ENCODE peak calls at places on chromosomes 3 and 15, in four cellular contexts. Y is lower leg skin, F is endodermal cell, O is IMR-90. Z is an unnamed sample.

GRCh38 chr3:114033721-114034120 is 22.6 kb downstream of the CCDC191 start:
- DNase-seq in O (no peak), F (no peak), Y (no peak), Z (no peak)

GRCh38 chr3:74377701-74378100 is 236.8 kb downstream of the CNTN3 start:
- DNase-seq in O (no peak), F (no peak), Y (no peak), Z (no peak)

GRCh38 chr15:64772964-64773363 is 2.4 kb downstream of the RBPMS2 start:
- DNase-seq in O (no peak), F (peak), Y (no peak), Z (no peak)

GRCh38 chr3:20043825-20044224 is 3.6 kb downstream of the KAT2B start:
- DNase-seq in F (no peak), Y (no peak), O (no peak), Z (no peak)

GRCh38 chr3:52721002-52721741 is 15.3 kb downstream of the SPCS1 start:
- DNase-seq in F (peak), O (no peak), Y (no peak), Z (peak)

GRCh38 chr3:27166888-27167287 is 202.3 kb downstream of the NEK10 start:
- DNase-seq in O (peak), F (no peak), Y (no peak), Z (no peak)

GRCh38 chr3:105353485-105354161 is 13.1 kb upstream of the ALCAM start:
- DNase-seq in Y (peak), F (peak), O (peak), Z (no peak)

GRCh38 chr3:55469957-55470526 is 17.1 kb downstream of the WNT5A start:
- DNase-seq in F (no peak), Y (no peak), O (no peak), Z (no peak)

GRCh38 chr15:64697911-64698369 is 77.4 kb downstream of the RBPMS2 start:
- DNase-seq in O (peak), Y (no peak), F (no peak), Z (no peak)

GRCh38 chr3:61015840-61016239 is 235.4 kb downstream of the FHIT start:
- DNase-seq in F (no peak), Y (no peak), O (no peak), Z (no peak)

GRCh38 chr3:63344676-63345075 is 66.6 kb downstream of the SYNPR start:
- DNase-seq in Y (no peak), O (no peak), F (peak), Z (no peak)

GRCh38 chr3:40465111-40465407 is 7.9 kb downstream of the RPL14 start:
- DNase-seq in Y (no peak), F (no peak), O (no peak), Z (no peak)

GRCh38 chr3:8712045-8712870 is 21.3 kb upstream of the CAV3 start:
- DNase-seq in F (no peak), O (peak), Y (no peak), Z (no peak)

GRCh38 chr3:129211345-129211744 is 27.6 kb upstream of the CNBP start:
- DNase-seq in O (no peak), F (no peak), Y (no peak), Z (no peak)

GRCh38 chr3:183210862-183211341 is 42.2 kb upstream of the B3GNT5 start:
- DNase-seq in O (no peak), Y (no peak), F (no peak), Z (no peak)

GRCh38 chr3:143998266-143998665 is 26.6 kb downstream of the DIPK2A start:
- DNase-seq in F (no peak), Y (no peak), O (peak), Z (no peak)

GRCh38 chr3:171351676-171352075 is 108.5 kb downstream of the TNIK start:
- DNase-seq in O (peak), Y (no peak), F (no peak), Z (no peak)

GRCh38 chr15:56227315-56227714 is 16.4 kb downstream of the RFX7 start:
- DNase-seq in F (no peak), O (no peak), Y (no peak), Z (no peak)

GRCh38 chr3:23999012-23999641 is 54.0 kb downstream of the NR1D2 start:
- DNase-seq in O (peak), F (peak), Y (peak), Z (no peak)

GRCh38 chr3:110758208-110758607 is 313.4 kb upstream of the NECTIN3 start:
- DNase-seq in F (no peak), O (peak), Y (no peak), Z (no peak)

GRCh38 chr15:73941871-73942635 is 15.8 kb downstream of the LOXL1 start:
- DNase-seq in Y (no peak), F (no peak), O (no peak), Z (no peak)

GRCh38 chr3:58387650-58388546 is 45.7 kb downstream of the PDHB start:
- DNase-seq in F (no peak), O (no peak), Y (no peak), Z (no peak)

GRCh38 chr3:97885931-97886824 is 64.4 kb downstream of the CRYBG3 start:
- DNase-seq in O (no peak), Y (no peak), F (no peak), Z (no peak)

GRCh38 chr3:155807823-155808222 is 1.7 kb upstream of the C3orf33 start:
- DNase-seq in F (no peak), Y (no peak), O (peak), Z (no peak)

GRCh38 chr3:123586131-123586530 is 1.3 kb upstream of the HACD2 start:
- DNase-seq in F (peak), Y (no peak), O (no peak), Z (no peak)

GRCh38 chr15:74664028-74664616 is 31.7 kb downstream of the EDC3 start:
- DNase-seq in O (peak), F (no peak), Y (no peak), Z (no peak)

GRCh38 chr15:26641144-26641543 is 131.7 kb downstream of the GABRB3 start:
- DNase-seq in Y (no peak), O (no peak), F (peak), Z (no peak)

GRCh38 chr15:71220828-71221227 is 105.6 kb downstream of the THSD4 start:
- DNase-seq in Y (peak), O (no peak), F (no peak), Z (no peak)

GRCh38 chr15:28101201-28101600 is 2.1 kb upstream of the OCA2 start:
- DNase-seq in F (peak), Y (peak), O (no peak), Z (no peak)

GRCh38 chr3:184615396-184615795 is 53.8 kb downstream of the EPHB3 start:
- DNase-seq in O (no peak), Y (no peak), F (no peak), Z (no peak)

GRCh38 chr3:48595526-48596121 is 495 bp upstream of the COL7A1 start:
- DNase-seq in O (peak), Y (peak), F (peak), Z (no peak)

GRCh38 chr3:179775416-179776122 is 122.7 kb downstream of the USP13 start:
- DNase-seq in O (no peak), F (no peak), Y (no peak), Z (no peak)

GRCh38 chr3:187994221-187995085 is 159.5 kb upstream of the LPP start:
- DNase-seq in O (peak), F (no peak), Y (no peak), Z (no peak)

GRCh38 chr3:163587342-163587741 is 1491.0 kb downstream of the SI start:
- DNase-seq in Y (no peak), O (no peak), F (no peak), Z (no peak)

GRCh38 chr3:42746455-42747450 is 26.3 kb downstream of the CCDC13 start:
- DNase-seq in Y (peak), O (peak), F (peak), Z (no peak)

GRCh38 chr3:173743512-173743911 is 346.0 kb downstream of the NLGN1 start:
- DNase-seq in F (no peak), O (no peak), Y (no peak), Z (no peak)
- H3K4me3 ChIP-seq in F (no peak), O (no peak), Y (no peak), Z (no peak)

DNA sequence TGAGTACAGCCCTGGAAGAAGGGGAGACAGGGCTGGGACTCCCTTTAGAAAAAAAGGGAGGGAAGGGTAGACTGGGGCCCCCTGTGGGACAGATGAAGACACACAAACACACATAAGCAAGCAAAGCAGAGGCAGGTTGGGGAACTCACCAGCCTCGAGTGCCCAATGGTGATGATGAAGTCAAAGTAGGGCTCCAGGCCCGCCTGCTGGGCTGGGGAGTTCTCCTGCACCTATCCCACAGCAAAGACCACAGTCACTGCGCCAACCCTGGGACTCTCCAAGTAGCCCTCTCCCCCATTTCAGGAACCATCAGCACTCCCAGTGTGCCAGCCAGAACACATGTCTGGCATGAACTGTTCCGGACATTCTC is 4.1 kb downstream of the GORASP1 start:
- DNase-seq in F (peak), O (no peak), Y (no peak), Z (no peak)
- TF ChIP-seq CTCF in F (peak), O (peak), Y (no peak), Z (peak)

DNA sequence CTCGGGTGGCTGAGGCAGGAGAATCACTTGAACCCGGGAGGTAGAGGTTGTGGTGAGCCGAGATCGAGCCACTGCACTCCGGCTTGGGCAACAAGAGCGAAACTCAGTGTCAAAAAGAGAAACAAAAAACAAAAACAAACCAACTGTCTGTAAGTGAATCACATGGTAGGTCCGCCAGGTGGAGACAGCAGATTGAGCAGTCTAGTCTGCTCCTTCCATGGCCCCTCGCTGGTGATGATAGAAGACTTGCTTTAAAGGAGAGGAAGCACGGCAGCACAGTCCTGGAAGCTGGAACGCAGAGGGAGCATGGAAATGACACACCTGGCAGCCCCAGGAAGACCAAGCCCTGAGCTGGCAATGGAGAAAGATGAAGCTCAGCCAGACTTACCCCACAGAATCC is 31.4 kb upstream of the MGLL start:
- DNase-seq in Y (no peak), F (peak), O (no peak), Z (no peak)
- H3K4me3 ChIP-seq in Y (no peak), F (no peak), O (no peak), Z (peak)

GRCh38 chr3:120622870-120623718 is 27.0 kb downstream of the NDUFB4 start:
- DNase-seq in O (peak), Y (no peak), F (peak), Z (no peak)
- TF ChIP-seq CTCF in O (peak), Y (no peak), F (peak), Z (no peak)

GRCh38 chr3:169028716-169029115 is 634.8 kb downstream of the MECOM start:
- DNase-seq in F (no peak), O (no peak), Y (no peak), Z (no peak)

GRCh38 chr3:169022457-169022856 is 641.1 kb downstream of the MECOM start:
- DNase-seq in O (no peak), Y (no peak), F (no peak), Z (no peak)

GRCh38 chr3:169029674-169030285 is 633.7 kb downstream of the MECOM start:
- DNase-seq in F (no peak), O (no peak), Y (no peak), Z (no peak)

GRCh38 chr3:169026543-169027181 is 636.9 kb downstream of the MECOM start:
- DNase-seq in Y (no peak), O (peak), F (no peak), Z (no peak)
- H3K4me3 ChIP-seq in Y (no peak), O (peak), F (no peak), Z (no peak)

DNA sequence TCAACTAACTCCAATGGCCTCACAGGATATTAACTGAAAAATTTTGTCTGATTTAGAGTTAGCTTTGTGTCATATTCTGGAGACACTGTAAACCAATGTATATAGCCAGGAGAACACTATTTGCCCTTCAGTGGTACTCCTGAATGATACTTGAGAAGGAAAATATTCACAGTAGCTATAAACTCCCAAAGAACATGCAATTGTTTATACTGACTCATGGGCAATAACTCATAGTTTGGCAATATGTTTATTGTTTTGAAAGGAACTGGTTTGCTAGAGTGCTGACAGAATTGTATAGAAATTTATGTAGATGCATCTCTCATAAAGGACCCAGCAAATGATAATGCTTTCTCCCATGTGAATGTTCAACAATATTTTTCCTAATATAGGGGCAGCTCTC is 537.6 kb downstream of the PLOD2 start:
- DNase-seq in Y (no peak), O (no peak), F (no peak), Z (no peak)
- TF ChIP-seq CTCF in Y (no peak), O (no peak), F (no peak), Z (no peak)

GRCh38 chr3:41489205-41489604 is 289.9 kb downstream of the CTNNB1 start:
- DNase-seq in F (no peak), Y (no peak), O (no peak), Z (no peak)
- H3K4me3 ChIP-seq in F (no peak), Y (no peak), O (no peak), Z (no peak)

GRCh38 chr3:59426851-59427565 is 377.2 kb upstream of the CFAP20DC start:
- DNase-seq in Y (no peak), F (no peak), O (peak), Z (no peak)

GRCh38 chr3:59425371-59425770 is 375.5 kb upstream of the CFAP20DC start:
- DNase-seq in O (peak), F (no peak), Y (no peak), Z (no peak)

GRCh38 chr3:59423707-59424106 is 373.9 kb upstream of the CFAP20DC start:
- DNase-seq in F (no peak), Y (no peak), O (no peak), Z (no peak)

GRCh38 chr3:59424268-59425010 is 374.6 kb upstream of the CFAP20DC start:
- DNase-seq in F (no peak), Y (no peak), O (peak), Z (peak)

GRCh38 chr3:59425942-59426341 is 376.1 kb upstream of the CFAP20DC start:
- DNase-seq in F (no peak), O (no peak), Y (no peak), Z (peak)
- TF ChIP-seq CTCF in F (no peak), O (no peak), Y (no peak), Z (no peak)

GRCh38 chr15:101539492-101539891 is 50.0 kb upstream of the PCSK6 start:
- DNase-seq in F (peak), Y (peak), O (no peak), Z (no peak)

GRCh38 chr15:101541501-101542292 is 52.2 kb upstream of the PCSK6 start:
- DNase-seq in F (peak), Y (peak), O (no peak), Z (no peak)

GRCh38 chr15:101539930-101540329 is 50.4 kb upstream of the PCSK6 start:
- DNase-seq in F (peak), O (no peak), Y (peak), Z (no peak)

GRCh38 chr15:101538996-101539395 is 49.5 kb upstream of the PCSK6 start:
- DNase-seq in F (peak), O (no peak), Y (peak), Z (no peak)

DNA sequence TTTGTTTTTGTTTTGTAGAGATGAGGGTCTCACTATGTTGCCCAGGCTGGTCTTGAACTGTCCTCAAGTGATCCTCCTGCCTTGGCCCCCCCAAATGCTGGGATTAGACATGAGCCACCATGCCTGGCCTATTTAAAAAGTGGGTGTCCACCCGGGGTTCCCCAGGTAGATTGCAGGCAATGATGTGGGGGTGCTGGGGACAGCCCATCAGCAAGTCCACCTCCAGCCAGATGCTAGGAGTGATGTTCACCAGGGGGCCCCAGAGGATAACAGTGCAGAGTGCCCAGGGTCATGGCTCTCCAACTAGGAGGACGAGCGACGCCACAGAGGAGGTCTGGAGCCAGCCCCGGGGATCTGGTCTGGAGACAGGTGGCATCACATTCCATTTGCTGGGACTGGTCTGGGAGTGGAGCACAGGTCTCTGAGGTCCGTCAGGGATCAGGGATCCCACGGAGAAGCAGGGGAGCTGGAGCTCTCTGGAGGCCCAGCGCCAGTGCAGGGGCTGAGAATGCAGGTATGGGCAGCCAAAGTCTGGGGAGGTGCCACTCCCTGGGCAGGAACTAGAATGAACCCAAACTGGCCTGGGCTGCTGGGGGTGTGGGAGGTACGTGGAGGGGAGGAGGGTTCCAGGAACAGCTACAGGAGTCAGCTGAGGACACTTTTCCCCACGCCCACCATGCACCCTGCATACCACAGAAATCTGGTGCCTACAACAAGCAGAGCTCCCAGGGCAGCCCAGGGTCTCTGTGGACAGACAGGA is 51.2 kb upstream of the PCSK6 start:
- DNase-seq in F (peak), Y (peak), O (no peak), Z (no peak)
- H3K4me3 ChIP-seq in F (no peak), Y (no peak), O (no peak), Z (no peak)

GRCh38 chr3:195849322-195850074 is 37.8 kb upstream of the MUC4 start:
- DNase-seq in F (no peak), Y (no peak), O (no peak), Z (no peak)
- TF ChIP-seq CTCF in F (peak), Y (no peak), O (no peak), Z (no peak)

Z was measured in GM12864.